ENCODE peak calls at places on chromosomes 2 and 18, in ten cellular contexts. One of them, this sample, is unnamed.

GRCh38 chr2:215680605-215681598 is 245.0 kb upstream of the FN1 start:
- DNase-seq in uterus: no peak
- DNase-seq in CD8-positive, alpha-beta T cell: peak; percentile 3
- DNase-seq in OCI-LY7: no peak
- DNase-seq in MM.1S: peak; percentile 45
- DNase-seq in psoas muscle: no peak
- DNase-seq in hepatocyte: peak; percentile 55
- DNase-seq in cardiac muscle cell: no peak
- DNase-seq in upper lobe of right lung: no peak
- DNase-seq in spleen: no peak
- DNase-seq in this sample: no peak

GRCh38 chr18:79687806-79688205 is 8.2 kb downstream of the CTDP1 start:
- DNase-seq in uterus: no peak
- DNase-seq in CD8-positive, alpha-beta T cell: no peak
- DNase-seq in OCI-LY7: no peak
- DNase-seq in MM.1S: no peak
- DNase-seq in psoas muscle: no peak
- DNase-seq in hepatocyte: no peak
- DNase-seq in cardiac muscle cell: no peak
- DNase-seq in upper lobe of right lung: no peak
- DNase-seq in spleen: no peak
- DNase-seq in this sample: no peak

GRCh38 chr18:12334280-12335262 is 26.5 kb downstream of the TUBB6 start:
- DNase-seq in uterus: no peak
- DNase-seq in CD8-positive, alpha-beta T cell: no peak
- DNase-seq in OCI-LY7: no peak
- DNase-seq in MM.1S: no peak
- DNase-seq in psoas muscle: no peak
- DNase-seq in hepatocyte: no peak
- DNase-seq in cardiac muscle cell: peak; percentile 29
- DNase-seq in upper lobe of right lung: no peak
- DNase-seq in spleen: no peak
- DNase-seq in this sample: no peak

GRCh38 chr2:172095905-172096660 is 6.6 kb downstream of the DLX2 start:
- DNase-seq in uterus: no peak
- DNase-seq in CD8-positive, alpha-beta T cell: no peak
- DNase-seq in OCI-LY7: peak; percentile 14
- DNase-seq in MM.1S: no peak
- DNase-seq in psoas muscle: no peak
- DNase-seq in hepatocyte: no peak
- DNase-seq in cardiac muscle cell: no peak
- DNase-seq in upper lobe of right lung: no peak
- DNase-seq in spleen: peak; percentile 75
- DNase-seq in this sample: no peak

GRCh38 chr2:241563571-241563980 is 5.0 kb downstream of the BOK start:
- DNase-seq in uterus: no peak
- DNase-seq in CD8-positive, alpha-beta T cell: no peak
- DNase-seq in OCI-LY7: no peak
- DNase-seq in MM.1S: no peak
- DNase-seq in psoas muscle: no peak
- DNase-seq in hepatocyte: no peak
- DNase-seq in cardiac muscle cell: no peak
- DNase-seq in upper lobe of right lung: no peak
- DNase-seq in spleen: peak; percentile 56
- DNase-seq in this sample: no peak

GRCh38 chr2:96773922-96774321 is 13.2 kb downstream of the CNNM4 start:
- DNase-seq in uterus: no peak
- DNase-seq in CD8-positive, alpha-beta T cell: peak; percentile 31
- DNase-seq in OCI-LY7: peak; percentile 79
- DNase-seq in MM.1S: peak; percentile 50
- DNase-seq in psoas muscle: no peak
- DNase-seq in hepatocyte: no peak
- DNase-seq in cardiac muscle cell: no peak
- DNase-seq in upper lobe of right lung: no peak
- DNase-seq in spleen: peak; percentile 83
- DNase-seq in this sample: no peak

GRCh38 chr2:15844099-15844801 is 96.1 kb upstream of the MYCN start:
- DNase-seq in uterus: no peak
- DNase-seq in CD8-positive, alpha-beta T cell: no peak
- DNase-seq in OCI-LY7: no peak
- DNase-seq in MM.1S: no peak
- DNase-seq in psoas muscle: no peak
- DNase-seq in hepatocyte: no peak
- DNase-seq in cardiac muscle cell: no peak
- DNase-seq in upper lobe of right lung: no peak
- DNase-seq in spleen: no peak
- DNase-seq in this sample: no peak

GRCh38 chr2:99860720-99861375 is 281.5 kb downstream of the AFF3 start:
- DNase-seq in uterus: no peak
- DNase-seq in CD8-positive, alpha-beta T cell: no peak
- DNase-seq in OCI-LY7: no peak
- DNase-seq in MM.1S: no peak
- DNase-seq in psoas muscle: no peak
- DNase-seq in hepatocyte: no peak
- DNase-seq in cardiac muscle cell: no peak
- DNase-seq in upper lobe of right lung: no peak
- DNase-seq in spleen: no peak
- DNase-seq in this sample: no peak

GRCh38 chr18:75216926-75217303 is 6.3 kb downstream of the TSHZ1 start:
- DNase-seq in uterus: no peak
- DNase-seq in CD8-positive, alpha-beta T cell: no peak
- DNase-seq in OCI-LY7: no peak
- DNase-seq in MM.1S: no peak
- DNase-seq in psoas muscle: no peak
- DNase-seq in hepatocyte: no peak
- DNase-seq in cardiac muscle cell: no peak
- DNase-seq in upper lobe of right lung: no peak
- DNase-seq in spleen: no peak
- DNase-seq in this sample: no peak

GRCh38 chr2:88252646-88253045 is 82.5 kb downstream of the THNSL2 start:
- DNase-seq in uterus: no peak
- DNase-seq in CD8-positive, alpha-beta T cell: no peak
- DNase-seq in OCI-LY7: no peak
- DNase-seq in MM.1S: no peak
- DNase-seq in psoas muscle: no peak
- DNase-seq in hepatocyte: no peak
- DNase-seq in cardiac muscle cell: no peak
- DNase-seq in upper lobe of right lung: no peak
- DNase-seq in spleen: no peak
- DNase-seq in this sample: no peak

GRCh38 chr2:191927319-191927867 is 80.5 kb upstream of the CAVIN2 start:
- DNase-seq in uterus: no peak
- DNase-seq in CD8-positive, alpha-beta T cell: no peak
- DNase-seq in OCI-LY7: no peak
- DNase-seq in MM.1S: no peak
- DNase-seq in psoas muscle: no peak
- DNase-seq in hepatocyte: no peak
- DNase-seq in cardiac muscle cell: no peak
- DNase-seq in upper lobe of right lung: no peak
- DNase-seq in spleen: no peak
- DNase-seq in this sample: peak; percentile 29

GRCh38 chr2:169716229-169716886 is 17.3 kb upstream of the KLHL23 start:
- DNase-seq in uterus: peak; percentile 49
- DNase-seq in CD8-positive, alpha-beta T cell: no peak
- DNase-seq in OCI-LY7: no peak
- DNase-seq in MM.1S: no peak
- DNase-seq in psoas muscle: no peak
- DNase-seq in hepatocyte: peak; percentile 35
- DNase-seq in cardiac muscle cell: no peak
- DNase-seq in upper lobe of right lung: no peak
- DNase-seq in spleen: no peak
- DNase-seq in this sample: no peak

DNA sequence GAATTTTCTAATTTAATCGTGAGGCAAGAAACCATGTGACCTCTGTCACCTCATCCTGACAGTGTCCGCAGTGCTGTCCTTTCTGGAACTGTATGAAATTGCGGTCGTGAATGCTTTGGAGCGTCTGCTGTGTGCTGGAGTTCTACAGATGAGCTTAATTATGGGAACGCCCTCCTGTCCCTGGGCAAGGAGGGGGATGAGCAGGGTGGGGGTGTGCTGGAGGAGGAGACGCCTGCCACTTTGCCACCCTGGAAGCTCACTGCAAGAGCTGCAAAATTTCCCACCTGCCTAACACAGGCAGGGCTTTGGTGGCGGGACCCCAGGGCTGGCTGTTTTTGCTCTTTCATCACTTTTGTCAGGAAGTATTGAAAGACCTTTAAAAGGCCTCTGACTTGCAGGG is 6.5 kb downstream of the LPIN1 start:
- DNase-seq in uterus: no peak
- DNase-seq in CD8-positive, alpha-beta T cell: no peak
- DNase-seq in OCI-LY7: no peak
- DNase-seq in MM.1S: peak; percentile 47
- DNase-seq in psoas muscle: no peak
- DNase-seq in hepatocyte: no peak
- DNase-seq in cardiac muscle cell: peak; percentile 37
- DNase-seq in upper lobe of right lung: no peak
- DNase-seq in spleen: no peak
- DNase-seq in this sample: peak; percentile 16
- H3K4me3 ChIP-seq in uterus: no peak overlapping the region
- H3K4me3 ChIP-seq in CD8-positive, alpha-beta T cell: no peak overlapping the region
- H3K4me3 ChIP-seq in OCI-LY7: peak overlapping the region; percentile 62
- H3K4me3 ChIP-seq in MM.1S: peak overlapping the region; percentile 38
- H3K4me3 ChIP-seq in psoas muscle: no peak overlapping the region
- H3K4me3 ChIP-seq in hepatocyte: no peak overlapping the region
- H3K4me3 ChIP-seq in cardiac muscle cell: no peak overlapping the region
- H3K4me3 ChIP-seq in upper lobe of right lung: no peak overlapping the region
- H3K4me3 ChIP-seq in spleen: no peak overlapping the region
- H3K4me3 ChIP-seq in this sample: no peak overlapping the region

DNA sequence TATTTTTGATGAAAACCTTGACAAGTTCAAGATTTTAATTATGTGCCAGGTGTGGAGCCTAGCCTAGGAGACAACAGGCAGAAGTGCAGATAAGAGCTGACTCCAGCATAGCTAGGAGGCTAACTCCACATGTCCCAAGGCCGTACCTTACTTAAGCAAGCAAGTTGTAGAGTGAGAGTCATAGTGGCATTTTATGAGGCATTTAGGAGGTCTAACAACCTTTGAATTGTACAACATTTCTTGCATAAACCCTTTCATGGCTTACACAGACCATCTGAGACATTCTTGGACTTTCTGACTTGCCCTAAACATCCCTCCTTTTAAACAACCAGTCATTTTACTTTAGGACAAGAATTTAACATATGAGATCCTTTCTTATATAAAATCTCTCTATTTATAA is 8.3 kb upstream of the SUCLG1 start:
- DNase-seq in uterus: no peak
- DNase-seq in CD8-positive, alpha-beta T cell: no peak
- DNase-seq in OCI-LY7: no peak
- DNase-seq in MM.1S: no peak
- DNase-seq in psoas muscle: no peak
- DNase-seq in hepatocyte: no peak
- DNase-seq in cardiac muscle cell: no peak
- DNase-seq in upper lobe of right lung: no peak
- DNase-seq in spleen: no peak
- DNase-seq in this sample: no peak
- H3K9me3 ChIP-seq in uterus: no peaks in the 10 kb centered on the region
- H3K9me3 ChIP-seq in CD8-positive, alpha-beta T cell: no peaks in the 10 kb centered on the region
- H3K9me3 ChIP-seq in OCI-LY7: peaks cover 21% of the 10 kb centered on the region
- H3K9me3 ChIP-seq in MM.1S: no peaks in the 10 kb centered on the region
- H3K9me3 ChIP-seq in psoas muscle: no peaks in the 10 kb centered on the region
- H3K9me3 ChIP-seq in hepatocyte: no peaks in the 10 kb centered on the region
- H3K9me3 ChIP-seq in cardiac muscle cell: no peaks in the 10 kb centered on the region
- H3K9me3 ChIP-seq in upper lobe of right lung: no peaks in the 10 kb centered on the region
- H3K9me3 ChIP-seq in spleen: peaks cover 30% of the 10 kb centered on the region
- H3K9me3 ChIP-seq in this sample: no peaks in the 10 kb centered on the region

GRCh38 chr2:213248637-213249036 is 35.6 kb upstream of the SPAG16 start:
- DNase-seq in uterus: no peak
- DNase-seq in CD8-positive, alpha-beta T cell: no peak
- DNase-seq in OCI-LY7: no peak
- DNase-seq in MM.1S: no peak
- DNase-seq in psoas muscle: no peak
- DNase-seq in hepatocyte: no peak
- DNase-seq in cardiac muscle cell: no peak
- DNase-seq in upper lobe of right lung: no peak
- DNase-seq in spleen: no peak
- DNase-seq in this sample: no peak

GRCh38 chr2:213249502-213249901 is 34.8 kb upstream of the SPAG16 start:
- DNase-seq in uterus: no peak
- DNase-seq in CD8-positive, alpha-beta T cell: no peak
- DNase-seq in OCI-LY7: no peak
- DNase-seq in MM.1S: no peak
- DNase-seq in psoas muscle: no peak
- DNase-seq in hepatocyte: no peak
- DNase-seq in cardiac muscle cell: no peak
- DNase-seq in upper lobe of right lung: no peak
- DNase-seq in spleen: no peak
- DNase-seq in this sample: no peak

GRCh38 chr2:213253162-213253561 is 31.1 kb upstream of the SPAG16 start:
- DNase-seq in uterus: no peak
- DNase-seq in CD8-positive, alpha-beta T cell: no peak
- DNase-seq in OCI-LY7: no peak
- DNase-seq in MM.1S: no peak
- DNase-seq in psoas muscle: no peak
- DNase-seq in hepatocyte: no peak
- DNase-seq in cardiac muscle cell: peak; percentile 23
- DNase-seq in upper lobe of right lung: no peak
- DNase-seq in spleen: no peak
- DNase-seq in this sample: no peak

GRCh38 chr2:213252206-213252605 is 32.1 kb upstream of the SPAG16 start:
- DNase-seq in uterus: no peak
- DNase-seq in CD8-positive, alpha-beta T cell: no peak
- DNase-seq in OCI-LY7: no peak
- DNase-seq in MM.1S: no peak
- DNase-seq in psoas muscle: no peak
- DNase-seq in hepatocyte: no peak
- DNase-seq in cardiac muscle cell: no peak
- DNase-seq in upper lobe of right lung: no peak
- DNase-seq in spleen: no peak
- DNase-seq in this sample: no peak

DNA sequence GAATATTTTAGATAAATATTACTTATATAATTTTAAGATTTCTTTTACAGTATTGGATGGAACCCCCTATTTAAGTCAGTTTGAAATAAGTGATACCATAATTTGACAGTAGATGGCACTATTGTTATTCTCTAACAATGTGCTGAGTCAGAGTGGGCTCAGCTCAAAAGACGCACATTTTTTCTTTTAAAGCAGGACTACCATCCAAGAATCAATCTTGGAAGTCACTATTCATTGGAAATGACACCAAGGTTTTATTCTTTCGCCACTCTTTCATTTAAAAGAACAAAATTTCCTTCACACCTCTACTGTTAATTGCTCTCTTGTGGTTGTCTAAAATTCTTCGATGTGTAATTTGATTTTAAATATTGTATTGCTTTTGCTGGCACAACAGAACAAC is 32.6 kb upstream of the SPAG16 start:
- DNase-seq in uterus: no peak
- DNase-seq in CD8-positive, alpha-beta T cell: no peak
- DNase-seq in OCI-LY7: peak; percentile 83
- DNase-seq in MM.1S: peak; percentile 61
- DNase-seq in psoas muscle: no peak
- DNase-seq in hepatocyte: peak; percentile 84
- DNase-seq in cardiac muscle cell: peak; percentile 74
- DNase-seq in upper lobe of right lung: no peak
- DNase-seq in spleen: no peak
- DNase-seq in this sample: no peak
- H3K4me3 ChIP-seq in uterus: no peak overlapping the region
- H3K4me3 ChIP-seq in CD8-positive, alpha-beta T cell: no peak overlapping the region
- H3K4me3 ChIP-seq in OCI-LY7: no peak overlapping the region
- H3K4me3 ChIP-seq in MM.1S: no peak overlapping the region
- H3K4me3 ChIP-seq in psoas muscle: peak overlapping the region; percentile 50
- H3K4me3 ChIP-seq in hepatocyte: no peak overlapping the region
- H3K4me3 ChIP-seq in cardiac muscle cell: no peak overlapping the region
- H3K4me3 ChIP-seq in upper lobe of right lung: no peak overlapping the region
- H3K4me3 ChIP-seq in spleen: no peak overlapping the region
- H3K4me3 ChIP-seq in this sample: no peak overlapping the region

GRCh38 chr2:776517-776916 is 99.3 kb upstream of the TMEM18 start:
- DNase-seq in uterus: no peak
- DNase-seq in CD8-positive, alpha-beta T cell: no peak
- DNase-seq in OCI-LY7: no peak
- DNase-seq in MM.1S: no peak
- DNase-seq in psoas muscle: no peak
- DNase-seq in hepatocyte: no peak
- DNase-seq in cardiac muscle cell: no peak
- DNase-seq in upper lobe of right lung: no peak
- DNase-seq in spleen: no peak
- DNase-seq in this sample: no peak
- H3K9me3 ChIP-seq in uterus: no peaks in the 10 kb centered on the region
- H3K9me3 ChIP-seq in CD8-positive, alpha-beta T cell: no peaks in the 10 kb centered on the region
- H3K9me3 ChIP-seq in OCI-LY7: no peaks in the 10 kb centered on the region
- H3K9me3 ChIP-seq in MM.1S: no peaks in the 10 kb centered on the region
- H3K9me3 ChIP-seq in psoas muscle: no peaks in the 10 kb centered on the region
- H3K9me3 ChIP-seq in hepatocyte: no peaks in the 10 kb centered on the region
- H3K9me3 ChIP-seq in cardiac muscle cell: no peaks in the 10 kb centered on the region
- H3K9me3 ChIP-seq in upper lobe of right lung: no peaks in the 10 kb centered on the region
- H3K9me3 ChIP-seq in spleen: no peaks in the 10 kb centered on the region
- H3K9me3 ChIP-seq in this sample: no peaks in the 10 kb centered on the region